ENCODE peak calls at places on chromosomes 4 and X, in four cellular contexts. G is retinal pigment epithelial cell, U is fibroblast of lung, T is epithelial cell of esophagus. C is an unnamed sample.

GRCh38 chrX:148043456-148043855 is 62.3 kb downstream of the FMR1NB start:
- DNase-seq in G (no peak), U (peak), T (peak), C (no peak)

GRCh38 chr4:71732706-71733105 is 51.2 kb downstream of the GC start:
- DNase-seq in G (peak), U (peak), T (peak), C (no peak)

GRCh38 chr4:163815776-163816175 is 321.3 kb downstream of the TMA16 start:
- DNase-seq in G (no peak), U (no peak), T (no peak), C (no peak)

GRCh38 chr4:123978637-123979036 is 582.0 kb downstream of the SPRY1 start:
- DNase-seq in G (no peak), U (no peak), T (no peak), C (no peak)

GRCh38 chrX:148290041-148290440 is 210.4 kb upstream of the AFF2 start:
- DNase-seq in G (no peak), U (no peak), T (no peak), C (no peak)

GRCh38 chr4:86928400-86929255 is 6.2 kb upstream of the AFF1 start:
- DNase-seq in G (no peak), U (no peak), T (no peak), C (no peak)

GRCh38 chr4:32499176-32499575 is 1779.0 kb downstream of the PCDH7 start:
- DNase-seq in G (peak), U (peak), T (peak), C (no peak)

GRCh38 chr4:6087669-6088068 is 69.4 kb upstream of the C4orf50 start:
- DNase-seq in G (peak), U (peak), T (peak), C (peak)

GRCh38 chr4:70508801-70509200 is 9.6 kb upstream of the AMTN start:
- DNase-seq in G (no peak), U (peak), T (no peak), C (no peak)

GRCh38 chrX:1597345-1598020 is 6.1 kb downstream of the AKAP17A start:
- DNase-seq in G (no peak), U (no peak), T (no peak), C (peak)

GRCh38 chr4:15164571-15164970 is 162.3 kb downstream of the CPEB2 start:
- DNase-seq in G (no peak), U (no peak), T (peak), C (no peak)

GRCh38 chr4:184100297-184100885 is 117.3 kb downstream of the ENPP6 start:
- DNase-seq in G (no peak), U (no peak), T (peak), C (peak)

GRCh38 chr4:180560896-180561295 is 1682.3 kb upstream of the TENM3 start:
- DNase-seq in G (peak), U (peak), T (peak), C (no peak)

GRCh38 chr4:180150818-180151217 is 2092.4 kb upstream of the TENM3 start:
- DNase-seq in G (no peak), U (no peak), T (peak), C (no peak)

GRCh38 chr4:72997409-72997808 is 72.1 kb downstream of the COX18 start:
- DNase-seq in G (no peak), U (peak), T (peak), C (no peak)

GRCh38 chr4:3348621-3349020 is 55.8 kb downstream of the RGS12 start:
- DNase-seq in G (no peak), U (no peak), T (no peak), C (no peak)

GRCh38 chr4:7890635-7891393 is 48.8 kb downstream of the AFAP1 start:
- DNase-seq in G (peak), U (peak), T (peak), C (peak)

GRCh38 chr4:93182722-93183121 is 645.8 kb upstream of the ATOH1 start:
- DNase-seq in G (peak), U (no peak), T (peak), C (peak)

GRCh38 chr4:185346975-185347601 is 48.6 kb downstream of the LRP2BP start:
- DNase-seq in G (no peak), U (peak), T (no peak), C (no peak)

GRCh38 chr4:41349021-41349420 is 92.3 kb downstream of the UCHL1 start:
- DNase-seq in G (no peak), U (no peak), T (no peak), C (no peak)

GRCh38 chr4:80610199-80610598 is 274.7 kb downstream of the CFAP299 start:
- DNase-seq in G (no peak), U (no peak), T (no peak), C (no peak)

GRCh38 chrX:111447298-111447697 is 35.3 kb upstream of the DCX start:
- DNase-seq in G (no peak), U (peak), T (peak), C (no peak)

GRCh38 chr4:15293678-15294077 is 134.2 kb upstream of the C1QTNF7 start:
- DNase-seq in G (no peak), U (no peak), T (no peak), C (no peak)

GRCh38 chr4:145511913-145512522 is 30.4 kb downstream of the SMAD1 start:
- DNase-seq in G (no peak), U (peak), T (peak), C (no peak)

GRCh38 chr4:182662551-182662950 is 254.6 kb downstream of the DCTD start:
- DNase-seq in G (no peak), U (no peak), T (no peak), C (no peak)

GRCh38 chr4:138572007-138572406 is 329.9 kb upstream of the SLC7A11 start:
- DNase-seq in G (no peak), U (no peak), T (peak), C (no peak)

GRCh38 chr4:107283587-107284559 is 247.8 kb upstream of the DKK2 start:
- DNase-seq in G (no peak), U (peak), T (peak), C (no peak)

GRCh38 chr4:78529569-78530209 is 21.9 kb upstream of the ANXA3 start:
- DNase-seq in G (no peak), U (peak), T (peak), C (no peak)

GRCh38 chrX:102958794-102959193 is 21.7 kb downstream of the RAB40AL start:
- DNase-seq in G (no peak), U (peak), T (no peak), C (no peak)

GRCh38 chrX:71919436-71919835 is 8.8 kb downstream of the NHSL2 start:
- DNase-seq in G (no peak), U (peak), T (no peak), C (no peak)

DNA sequence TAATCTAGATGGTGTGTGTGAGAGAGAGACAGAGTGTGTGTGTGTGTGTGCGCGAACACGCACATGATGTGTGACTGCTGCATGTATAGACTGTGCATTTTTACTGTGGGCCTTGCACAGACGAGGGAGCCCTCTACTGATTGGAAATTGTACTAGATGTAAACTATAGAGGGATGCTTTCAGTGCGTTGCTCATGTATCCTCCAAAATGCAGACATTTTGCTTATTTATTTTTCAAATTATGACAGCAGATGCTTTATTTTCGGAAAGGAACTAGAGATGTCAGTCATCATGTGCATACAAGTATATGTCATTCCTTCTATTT is 168.4 kb upstream of the GK2 start:
- DNase-seq in G (peak), U (peak), T (peak), C (no peak)
- TF ChIP-seq CTCF in G (peak), U (peak), T (peak), C (no peak)

DNA sequence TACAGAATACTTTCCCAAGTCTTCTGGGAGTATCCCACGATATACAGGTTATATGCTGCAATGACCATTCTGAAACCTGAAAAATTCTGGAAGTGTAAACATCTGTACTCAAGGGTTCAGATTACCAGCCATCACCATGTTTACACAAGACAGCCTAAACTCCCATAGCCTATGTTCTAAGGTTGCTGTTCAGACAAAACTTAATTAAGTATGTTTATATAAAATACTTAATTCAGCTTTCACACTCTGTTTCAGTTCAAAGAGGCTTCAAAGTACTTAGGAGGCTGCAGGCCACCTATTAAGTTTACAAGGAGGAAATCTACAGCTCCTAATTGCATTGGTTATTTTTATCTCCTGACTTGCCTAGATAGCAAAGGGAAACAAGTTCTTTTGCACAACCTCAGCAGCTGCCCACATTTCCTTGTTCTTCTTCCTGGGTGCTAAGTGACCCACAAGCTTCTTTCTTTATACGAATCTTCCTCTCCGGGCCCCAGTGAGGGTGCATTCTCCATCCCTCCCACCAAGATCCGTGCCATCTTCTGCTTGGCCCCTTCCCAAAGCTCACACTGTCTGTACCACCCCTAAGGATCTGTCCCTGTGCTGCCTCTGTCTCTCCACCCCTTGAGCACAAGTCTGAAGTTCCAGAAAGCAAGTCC is 2.0 kb downstream of the GAK start:
- DNase-seq in G (no peak), U (no peak), T (peak), C (no peak)
- H3K4me3 ChIP-seq in G (no peak), U (no peak), T (peak), C (no peak)

DNA sequence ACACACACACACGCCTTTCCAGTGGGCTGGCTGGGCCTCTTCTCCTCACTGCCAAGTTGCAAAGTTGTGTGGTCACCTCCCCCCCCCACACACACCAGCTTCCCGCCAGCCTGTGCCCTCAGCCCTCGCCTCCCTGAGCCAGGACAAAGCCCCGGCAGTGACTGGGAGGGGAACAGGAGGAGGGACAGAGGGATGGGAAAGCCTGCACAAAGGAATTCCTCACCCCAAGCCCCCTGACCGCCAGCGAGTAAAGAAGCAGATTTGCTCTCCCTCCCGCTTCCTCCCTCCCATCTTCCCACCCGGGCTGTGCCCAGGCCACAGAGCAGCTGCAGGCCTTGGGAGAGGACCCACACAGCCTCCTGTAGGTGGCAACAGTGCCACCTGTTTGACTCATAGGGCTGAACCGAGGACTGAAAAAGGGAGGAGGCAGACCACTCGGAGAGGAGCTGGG is at the start of gene GDPD2:
- DNase-seq in G (no peak), U (peak), T (peak), C (no peak)
- TF ChIP-seq CTCF in G (peak), U (no peak), T (peak), C (no peak)

GRCh38 chrX:13487731-13488505 is 81.5 kb upstream of the EGFL6 start:
- DNase-seq in G (peak), U (peak), T (peak), C (no peak)
- H3K4me3 ChIP-seq in G (no peak), U (no peak), T (no peak), C (no peak)

GRCh38 chr4:1345905-1346780 is 865 bp upstream of the UVSSA start:
- DNase-seq in G (no peak), U (peak), T (peak), C (peak)
- TF ChIP-seq CTCF in G (peak), U (no peak), T (peak), C (no peak)

DNA sequence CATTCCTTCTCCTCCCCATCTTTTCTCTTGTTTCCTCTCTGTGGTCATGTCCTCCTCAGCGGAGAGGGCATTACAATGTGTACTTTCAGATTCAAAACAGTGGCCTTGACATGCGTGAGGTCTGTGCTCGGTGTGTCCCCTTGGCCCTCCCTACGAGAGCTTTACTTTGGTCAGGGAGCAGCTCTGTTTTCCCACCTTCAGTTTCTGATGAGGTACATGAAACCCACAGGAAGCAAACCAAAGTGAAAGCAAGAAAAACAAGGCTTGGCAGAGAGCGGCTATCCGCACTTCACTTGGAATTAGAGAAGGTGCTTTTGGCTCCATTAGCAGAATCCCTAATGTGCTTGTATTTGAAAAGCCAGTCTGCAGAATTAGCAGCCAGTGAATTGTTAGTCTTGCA is 19.5 kb upstream of the BOD1L1 start:
- DNase-seq in G (no peak), U (no peak), T (no peak), C (no peak)
- H3K4me3 ChIP-seq in G (no peak), U (no peak), T (no peak), C (no peak)